ENCODE peak calls at places on chromosome 13, in six cellular contexts. B, P, T, V, I and A are unnamed samples.

GRCh38 chr13:75789451-75790197 is 153.5 kb downstream of the LMO7 start:
- DNase-seq in B (no peak), P (no peak), T (no peak), V (no peak), I (no peak), A (no peak)

GRCh38 chr13:34300559-34300958 is 482.6 kb downstream of the RFC3 start:
- DNase-seq in B (no peak), P (no peak), T (no peak), V (no peak), I (peak; percentile 3), A (no peak)

GRCh38 chr13:114212096-114212495 is 22.6 kb upstream of the CDC16 start:
- DNase-seq in B (no peak), P (peak; percentile 81), T (no peak), V (peak; percentile 18), I (no peak), A (no peak)

GRCh38 chr13:45564108-45564507 is 51.4 kb downstream of the ERICH6B start:
- DNase-seq in B (no peak), P (peak; percentile 81), T (no peak), V (peak; percentile 85), I (peak; percentile 21), A (no peak)

GRCh38 chr13:53010374-53011105 is 18.1 kb upstream of the OLFM4 start:
- DNase-seq in B (no peak), P (no peak), T (peak; percentile 47), V (peak; percentile 67), I (no peak), A (no peak)

GRCh38 chr13:110005563-110005962 is 219.2 kb upstream of the IRS2 start:
- DNase-seq in B (no peak), P (no peak), T (no peak), V (no peak), I (no peak), A (no peak)

GRCh38 chr13:28346136-28346535 is 148.8 kb downstream of the FLT1 start:
- DNase-seq in B (no peak), P (peak; percentile 38), T (no peak), V (peak; percentile 8), I (no peak), A (no peak)

GRCh38 chr13:94542917-94543316 is 53.0 kb downstream of the TGDS start:
- DNase-seq in B (no peak), P (no peak), T (no peak), V (no peak), I (no peak), A (no peak)

GRCh38 chr13:39684531-39685137 is 29.2 kb downstream of the COG6 start:
- DNase-seq in B (no peak), P (peak; percentile 65), T (peak; percentile 14), V (peak; percentile 40), I (peak; percentile 10), A (no peak)

GRCh38 chr13:51015973-51016372 is 95.1 kb downstream of the C13orf42 start:
- DNase-seq in B (no peak), P (no peak), T (peak; percentile 7), V (no peak), I (no peak), A (no peak)

GRCh38 chr13:107834717-107835116 is 380.6 kb downstream of the LIG4 start:
- DNase-seq in B (no peak), P (peak; percentile 31), T (no peak), V (peak; percentile 36), I (no peak), A (no peak)

GRCh38 chr13:27012482-27013197 is 159.0 kb downstream of the USP12 start:
- DNase-seq in B (no peak), P (peak; percentile 89), T (no peak), V (peak; percentile 80), I (no peak), A (peak; percentile 6)

GRCh38 chr13:52156724-52157251 is 2.6 kb downstream of the NEK3 start:
- DNase-seq in B (no peak), P (peak; percentile 36), T (no peak), V (peak; percentile 33), I (no peak), A (no peak)

GRCh38 chr13:84607614-84608013 is 725.3 kb upstream of the SLITRK1 start:
- DNase-seq in B (no peak), P (peak; percentile 75), T (no peak), V (peak; percentile 86), I (no peak), A (no peak)

GRCh38 chr13:109783447-109783814 is 3.0 kb downstream of the IRS2 start:
- DNase-seq in B (no peak), P (no peak), T (no peak), V (peak; percentile 45), I (peak; percentile 30), A (peak; percentile 36)

GRCh38 chr13:105219636-105220035 is 1315.8 kb downstream of the EFNB2 start:
- DNase-seq in B (no peak), P (peak; percentile 73), T (no peak), V (no peak), I (no peak), A (no peak)

GRCh38 chr13:36526897-36527296 is 94.6 kb downstream of the CCNA1 start:
- DNase-seq in B (no peak), P (no peak), T (no peak), V (no peak), I (no peak), A (no peak)

GRCh38 chr13:43804461-43805070 is 17.8 kb upstream of the ENOX1 start:
- DNase-seq in B (no peak), P (peak; percentile 78), T (peak; percentile 32), V (peak; percentile 75), I (peak; percentile 1), A (no peak)

GRCh38 chr13:106100261-106100919 is 435.1 kb downstream of the EFNB2 start:
- DNase-seq in B (no peak), P (no peak), T (peak; percentile 20), V (peak; percentile 70), I (no peak), A (no peak)

GRCh38 chr13:40776681-40777165 is 5.7 kb upstream of the MRPS31 start:
- DNase-seq in B (no peak), P (peak; percentile 55), T (no peak), V (peak; percentile 14), I (peak; percentile 3), A (no peak)

GRCh38 chr13:109787135-109787954 is 962 bp upstream of the IRS2 start:
- DNase-seq in B (no peak), P (peak; percentile 33), T (peak; percentile 50), V (peak; percentile 77), I (peak; percentile 78), A (peak; percentile 69)

GRCh38 chr13:75153386-75153785 is 328.6 kb downstream of the TBC1D4 start:
- DNase-seq in B (no peak), P (no peak), T (no peak), V (no peak), I (no peak), A (no peak)

GRCh38 chr13:77470986-77471385 is 64.5 kb upstream of the SCEL start:
- DNase-seq in B (no peak), P (no peak), T (no peak), V (no peak), I (no peak), A (no peak)

GRCh38 chr13:89565711-89566110 is 1781.8 kb upstream of the MIR17HG start:
- DNase-seq in B (no peak), P (no peak), T (no peak), V (peak; percentile 21), I (no peak), A (no peak)